ENCODE peak calls at places on chromosomes 11 and 22, in six cellular contexts. S is heart right ventricle, K is NCI-H524, C is neuronal stem cell, I is GM20000, G is A549. M is an unnamed sample.

GRCh38 chr22:23137905-23138520 is 3.8 kb downstream of the RSPH14 start:
- DNase-seq in I (peak), C (no peak), K (no peak), S (peak), G (no peak), M (no peak)

GRCh38 chr11:48879256-48879655 is 104.4 kb downstream of the TRIM51G start:
- DNase-seq in C (no peak), I (no peak), S (no peak), K (no peak), G (no peak), M (no peak)

GRCh38 chr11:71080239-71081097 is 171.9 kb downstream of the SHANK2 start:
- DNase-seq in G (peak), S (peak), K (peak), I (peak), C (peak), M (no peak)

GRCh38 chr22:42758929-42759629 is 38.4 kb upstream of the A4GALT start:
- DNase-seq in S (no peak), K (no peak), C (no peak), I (no peak), G (peak), M (no peak)

GRCh38 chr11:90947930-90948329 is 725.1 kb upstream of the CHORDC1 start:
- DNase-seq in K (peak), I (no peak), G (peak), S (no peak), C (no peak), M (no peak)

GRCh38 chr22:39622881-39623367 is 52.4 kb downstream of the CACNA1I start:
- DNase-seq in I (peak), S (peak), G (peak), K (peak), C (peak), M (no peak)

GRCh38 chr22:29043906-29044575 is 17.6 kb downstream of the C22orf31 start:
- DNase-seq in G (no peak), K (no peak), C (no peak), S (no peak), I (no peak), M (no peak)

GRCh38 chr22:23220485-23221350 is 40.4 kb downstream of the BCR start:
- DNase-seq in I (peak), C (no peak), G (no peak), S (no peak), K (peak), M (no peak)

GRCh38 chr11:76523147-76523546 is 78.3 kb downstream of the EMSY start:
- DNase-seq in G (no peak), K (no peak), C (no peak), I (no peak), S (no peak), M (no peak)

GRCh38 chr22:36442506-36443197 is 38.8 kb downstream of the TXN2 start:
- DNase-seq in I (no peak), K (no peak), C (no peak), G (no peak), S (no peak), M (no peak)

GRCh38 chr11:46982797-46983452 is 46.4 kb downstream of the CSTPP1 start:
- DNase-seq in S (no peak), G (no peak), C (no peak), I (no peak), K (no peak), M (no peak)

GRCh38 chr11:77088236-77089003 is 14.2 kb upstream of the OMP start:
- DNase-seq in G (no peak), S (no peak), I (no peak), K (no peak), C (no peak), M (no peak)

GRCh38 chr11:48141475-48142100 is 75.0 kb upstream of the OR4B1 start:
- DNase-seq in G (peak), S (no peak), I (no peak), C (no peak), K (no peak), M (no peak)

GRCh38 chr22:27842994-27843431 is 41.5 kb upstream of the MN1 start:
- DNase-seq in K (peak), S (no peak), G (no peak), C (no peak), I (no peak), M (no peak)

GRCh38 chr11:6556139-6556949 is 47.1 kb downstream of the RRP8 start:
- DNase-seq in I (no peak), S (no peak), K (no peak), C (no peak), G (no peak), M (peak)

GRCh38 chr11:60378359-60378758 is at the start of gene MS4A7:
- DNase-seq in G (no peak), K (no peak), C (no peak), S (peak), I (peak), M (no peak)

GRCh38 chr11:70420008-70420464 is 21.7 kb downstream of the CTTN start:
- DNase-seq in K (no peak), I (no peak), S (no peak), C (no peak), G (no peak), M (no peak)

GRCh38 chr11:9001736-9002135 is 2.1 kb downstream of the NRIP3 start:
- DNase-seq in K (no peak), G (no peak), C (no peak), I (no peak), S (no peak), M (no peak)

GRCh38 chr11:17014774-17015638 is 792 bp upstream of the PLEKHA7 start:
- DNase-seq in S (no peak), I (peak), G (peak), K (peak), C (peak), M (no peak)

GRCh38 chr11:121700968-121701367 is 248.2 kb upstream of the SORL1-AS1 start:
- DNase-seq in K (no peak), S (no peak), C (no peak), G (no peak), I (no peak), M (no peak)

GRCh38 chr22:44639891-44640617 is 62.0 kb upstream of the PRR5 start:
- DNase-seq in I (no peak), C (no peak), S (peak), K (no peak), G (no peak), M (peak)

GRCh38 chr22:29146101-29146560 is 59.6 kb upstream of the EMID1 start:
- DNase-seq in S (no peak), I (no peak), G (no peak), C (no peak), K (no peak), M (peak)

GRCh38 chr11:125091247-125091876 is 20.1 kb downstream of the TMEM218 start:
- DNase-seq in I (peak), K (peak), S (peak), G (peak), C (peak), M (no peak)

GRCh38 chr22:49185312-49185969 is 642.2 kb downstream of the BRD1 start:
- DNase-seq in K (no peak), C (no peak), I (no peak), G (no peak), S (no peak), M (no peak)